ENCODE peak calls at places on chromosomes 4 and X, in eight cellular contexts. F is anterior cingulate cortex; E is HFF-Myc; O is suprapubic skin; X is stimulated activated CD8-positive, alpha-beta memory T cell treated with anti-CD3 and anti-CD28 coated beads, Interleukin-7, amount 100 ng/mL, for 1 hour; K is choroid plexus epithelial cell; T is activated CD8-positive, alpha-beta T cell treated with anti-CD3 and anti-CD28 coated beads for 36 hours; D is small intestine. A is an unnamed sample.
A peak's percentile ranks its signal among the peaks of the same experiment; 100 is the strongest.

GRCh38 chr4:157728215-157728614 is 444.6 kb downstream of the GASK1B start:
- DNase-seq in F (no peak), E (no peak), O (no peak), X (no peak), K (no peak), T (no peak), D (no peak), A (no peak)

GRCh38 chrX:104430720-104431119 is 135.3 kb upstream of the IL1RAPL2 start:
- DNase-seq in F (no peak), E (no peak), O (no peak), X (no peak), K (no peak), T (no peak), D (peak; percentile 49), A (no peak)

GRCh38 chr4:169540774-169541173 is 71.6 kb downstream of the NEK1 start:
- DNase-seq in F (no peak), E (no peak), O (no peak), X (no peak), K (no peak), T (no peak), D (no peak), A (no peak)

GRCh38 chrX:22135994-22136684 is 104.0 kb downstream of the PHEX start:
- DNase-seq in F (no peak), E (no peak), O (no peak), X (no peak), K (peak; percentile 65), T (peak; percentile 24), D (peak; percentile 50), A (peak; percentile 67)

GRCh38 chr4:130714006-130714405 is 1618.1 kb downstream of the C4orf33 start:
- DNase-seq in F (no peak), E (no peak), O (no peak), X (no peak), K (no peak), T (no peak), D (no peak), A (no peak)

GRCh38 chr4:26360273-26360672 is 39.5 kb downstream of the RBPJ start:
- DNase-seq in F (no peak), E (no peak), O (no peak), X (no peak), K (no peak), T (no peak), D (no peak), A (no peak)

GRCh38 chr4:154084864-154085263 is 296.0 kb upstream of the SFRP2 start:
- DNase-seq in F (no peak), E (no peak), O (no peak), X (no peak), K (peak; percentile 26), T (no peak), D (no peak), A (no peak)

GRCh38 chr4:185657699-185658098 is 122.4 kb upstream of the PDLIM3 start:
- DNase-seq in F (no peak), E (no peak), O (no peak), X (no peak), K (no peak), T (no peak), D (no peak), A (no peak)

GRCh38 chrX:121931567-121931966 is 884.2 kb downstream of the GLUD2 start:
- DNase-seq in F (no peak), E (no peak), O (no peak), X (no peak), K (no peak), T (no peak), D (no peak), A (no peak)

GRCh38 chrX:40094900-40095587 is 2.7 kb downstream of the BCOR start:
- DNase-seq in F (no peak), E (no peak), O (no peak), X (no peak), K (no peak), T (no peak), D (no peak), A (no peak)

GRCh38 chr4:109155682-109156243 is 146.7 kb downstream of the COL25A1 start:
- DNase-seq in F (no peak), E (no peak), O (no peak), X (no peak), K (no peak), T (no peak), D (no peak), A (no peak)

GRCh38 chr4:76585897-76586360 is 150.9 kb downstream of the SHROOM3 start:
- DNase-seq in F (peak; percentile 15), E (no peak), O (peak; percentile 88), X (no peak), K (peak; percentile 76), T (peak; percentile 62), D (peak; percentile 97), A (no peak)

GRCh38 chrX:129540725-129541184 is 696 bp downstream of the OCRL start:
- DNase-seq in F (no peak), E (no peak), O (no peak), X (no peak), K (no peak), T (no peak), D (peak; percentile 81), A (no peak)

A was measured in NCI-H2171 treated with DMSO at 0.1 percent for 48 hours.